ENCODE peak calls at places on chromosomes 1 and 21, in five cellular contexts. A, F, C, P and M are unnamed samples.

GRCh38 chr1:93773049-93773838 is 91.6 kb upstream of the BCAR3 start:
- DNase-seq in A (no peak), F (no peak), C (no peak), P (no peak), M (no peak)

GRCh38 chr1:71019248-71019647 is 28.4 kb downstream of the PTGER3 start:
- DNase-seq in A (no peak), F (no peak), C (no peak), P (no peak), M (no peak)

GRCh38 chr21:33302055-33302454 is 22.7 kb upstream of the IFNAR1 start:
- DNase-seq in A (no peak), F (no peak), C (no peak), P (no peak), M (no peak)

GRCh38 chr1:243944429-243945160 is 94.6 kb upstream of the AKT3 start:
- DNase-seq in A (no peak), F (no peak), C (no peak), P (peak), M (no peak)

GRCh38 chr1:113456967-113457366 is 66.7 kb downstream of the MAGI3 start:
- DNase-seq in A (peak), F (no peak), C (peak), P (peak), M (no peak)

GRCh38 chr21:44499631-44500030 is 40.4 kb downstream of the KRTAP10-1 start:
- DNase-seq in A (no peak), F (no peak), C (no peak), P (no peak), M (no peak)

GRCh38 chr21:38289697-38290096 is 32.9 kb downstream of the KCNJ15 start:
- DNase-seq in A (peak), F (no peak), C (peak), P (peak), M (no peak)

GRCh38 chr1:185568155-185569123 is 165.8 kb upstream of the HMCN1 start:
- DNase-seq in A (no peak), F (no peak), C (no peak), P (no peak), M (no peak)

GRCh38 chr21:45029298-45029967 is 44.9 kb upstream of the ADARB1 start:
- DNase-seq in A (no peak), F (no peak), C (no peak), P (peak), M (no peak)

GRCh38 chr1:21543598-21543997 is 34.4 kb downstream of the ALPL start:
- DNase-seq in A (no peak), F (no peak), C (no peak), P (no peak), M (no peak)

GRCh38 chr1:47590523-47591225 is 152.8 kb downstream of the FOXD2 start:
- DNase-seq in A (no peak), F (no peak), C (peak), P (no peak), M (no peak)

GRCh38 chr1:31762726-31763670 is 1.1 kb downstream of the ADGRB2 start:
- DNase-seq in A (no peak), F (peak), C (peak), P (no peak), M (peak)

GRCh38 chr1:19794583-19794982 is 5.1 kb downstream of the TMCO4 start:
- DNase-seq in A (no peak), F (no peak), C (no peak), P (no peak), M (no peak)

GRCh38 chr1:165826565-165826964 is 849 bp upstream of the UCK2 start:
- DNase-seq in A (no peak), F (no peak), C (no peak), P (no peak), M (no peak)
- H3K4me3 ChIP-seq in A (no peak), F (no peak), C (no peak), P (peak), M (no peak)

DNA sequence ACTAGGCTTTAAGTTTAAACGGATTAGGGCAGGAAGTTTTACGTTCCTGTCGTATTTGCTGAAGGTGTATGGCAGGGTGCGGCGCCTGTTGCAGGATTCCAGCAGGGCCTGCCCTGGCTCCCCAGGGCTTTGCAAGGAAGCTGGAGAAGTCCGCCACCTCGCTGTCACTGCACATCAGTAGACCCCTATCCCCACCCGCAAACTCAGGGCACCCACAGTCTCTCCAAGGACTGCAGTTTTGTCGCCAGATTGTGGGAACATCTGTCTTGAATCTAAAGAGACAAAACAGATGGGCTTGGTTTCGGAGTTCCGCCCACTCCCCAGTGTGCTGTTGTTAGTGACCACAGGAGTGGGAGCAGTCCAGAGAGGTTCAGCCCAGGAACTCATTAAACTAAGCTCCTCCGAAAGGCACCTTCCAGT is 110.9 kb downstream of the CDC7 start:
- DNase-seq in A (no peak), F (no peak), C (no peak), P (no peak), M (no peak)
- H3K4me3 ChIP-seq in A (no peak), F (no peak), C (no peak), P (no peak), M (no peak)

GRCh38 chr1:198633675-198634121 is 5.1 kb upstream of the PTPRC start:
- DNase-seq in A (no peak), F (no peak), C (no peak), P (no peak), M (no peak)
- H3K4me3 ChIP-seq in A (no peak), F (no peak), C (no peak), P (no peak), M (peak)

DNA sequence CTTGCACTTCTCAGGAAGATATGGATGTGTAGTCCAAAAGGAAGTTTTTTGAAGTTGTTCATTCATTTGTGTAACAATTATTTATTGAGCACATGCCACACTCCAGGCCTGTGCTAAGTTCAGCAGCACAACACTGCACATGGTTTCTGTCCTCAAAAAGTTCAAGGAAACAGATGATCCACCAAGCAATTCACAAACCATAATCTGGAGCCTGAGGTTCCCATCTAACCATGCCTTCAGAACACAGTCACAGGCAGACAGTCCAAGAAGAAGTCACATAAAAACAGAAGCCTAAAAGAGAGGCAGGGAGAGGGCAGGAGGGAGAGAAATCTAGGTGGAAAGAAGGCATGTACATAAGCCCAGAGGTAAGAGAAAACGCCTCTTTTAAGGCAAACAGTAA is 1.9 kb downstream of the CD48 start:
- DNase-seq in A (no peak), F (no peak), C (no peak), P (no peak), M (no peak)
- H3K4me3 ChIP-seq in A (no peak), F (no peak), C (no peak), P (no peak), M (peak)

DNA sequence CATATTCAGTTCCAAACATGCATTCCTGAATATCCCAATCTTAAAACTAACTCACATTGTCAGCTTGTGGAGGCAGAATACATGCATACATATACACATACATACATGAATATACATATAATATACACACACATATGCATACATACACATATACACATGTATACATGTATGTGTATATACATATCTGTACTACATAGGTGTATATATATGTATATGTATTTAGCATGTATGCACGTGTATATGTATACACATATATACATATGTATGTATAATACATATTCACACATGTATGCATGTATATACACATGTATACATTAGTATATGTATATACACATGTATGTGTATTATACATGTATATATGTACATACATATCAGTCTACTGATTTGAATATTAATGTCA is 1.2 kb upstream of the ZNF691 start:
- DNase-seq in A (no peak), F (no peak), C (no peak), P (no peak), M (no peak)
- H3K4me3 ChIP-seq in A (no peak), F (no peak), C (no peak), P (no peak), M (no peak)

GRCh38 chr1:154860154-154860870 is 9.8 kb downstream of the KCNN3 start:
- DNase-seq in A (no peak), F (peak), C (no peak), P (no peak), M (no peak)
- H3K4me3 ChIP-seq in A (no peak), F (no peak), C (no peak), P (no peak), M (no peak)

GRCh38 chr1:7281821-7282220 is 489.3 kb upstream of the VAMP3 start:
- DNase-seq in A (peak), F (no peak), C (peak), P (peak), M (no peak)

GRCh38 chr1:7280257-7280656 is 490.8 kb upstream of the VAMP3 start:
- DNase-seq in A (no peak), F (no peak), C (peak), P (no peak), M (no peak)

GRCh38 chr1:7279753-7280150 is 491.3 kb upstream of the VAMP3 start:
- DNase-seq in A (no peak), F (no peak), C (peak), P (no peak), M (no peak)

GRCh38 chr1:7278045-7278444 is 492.8 kb downstream of the CAMTA1 start:
- DNase-seq in A (no peak), F (no peak), C (no peak), P (no peak), M (no peak)

DNA sequence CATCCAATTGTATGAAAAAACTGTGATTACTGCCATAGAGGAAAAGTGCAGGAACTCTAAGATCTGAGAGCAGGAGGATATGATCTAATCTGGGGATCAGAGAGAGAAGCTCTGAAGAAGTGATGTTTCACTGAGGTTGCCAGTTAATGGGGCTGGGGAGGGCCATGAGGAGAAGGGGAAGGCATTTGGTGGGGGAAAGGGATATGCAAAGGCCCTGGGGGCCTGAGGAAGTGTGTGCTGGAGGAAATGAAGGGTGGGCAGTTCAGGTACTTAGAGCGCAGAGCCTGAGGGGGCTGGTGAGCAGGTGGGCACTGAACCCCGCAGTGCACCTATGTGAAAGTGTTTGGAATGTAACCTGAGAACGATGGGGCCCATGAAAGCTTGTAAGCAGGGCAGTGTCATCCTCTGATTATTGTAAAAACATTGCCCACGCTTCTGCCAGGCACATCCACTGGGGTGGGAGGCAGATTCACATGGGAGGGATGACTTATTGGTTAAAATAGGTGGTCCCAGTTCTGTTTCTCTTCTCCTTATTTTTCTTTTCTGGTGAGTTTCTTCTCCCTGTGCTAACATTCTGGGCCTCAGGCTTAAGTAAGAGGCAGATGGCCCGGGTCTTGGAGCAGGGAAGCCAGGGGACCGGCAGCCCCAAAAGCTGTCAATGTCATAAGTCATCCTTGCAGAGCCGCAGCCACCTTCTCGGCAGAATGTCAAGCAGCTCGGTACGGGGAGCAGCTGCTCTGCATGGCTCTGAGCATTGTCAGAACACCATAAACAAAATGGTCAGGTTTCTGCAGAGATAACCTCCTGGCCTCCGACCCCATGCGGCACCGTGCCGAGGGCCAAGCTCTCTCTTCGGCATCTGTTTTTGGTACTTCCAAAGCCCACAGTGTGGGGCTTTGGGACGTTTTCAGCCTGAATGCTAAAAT is 492.0 kb upstream of the VAMP3 start:
- DNase-seq in A (no peak), F (no peak), C (peak), P (no peak), M (no peak)
- H3K4me3 ChIP-seq in A (no peak), F (no peak), C (no peak), P (no peak), M (no peak)

GRCh38 chr1:174660476-174660875 is 212.7 kb downstream of the GPR52 start:
- DNase-seq in A (no peak), F (no peak), C (no peak), P (no peak), M (no peak)
- H3K4me3 ChIP-seq in A (no peak), F (no peak), C (no peak), P (no peak), M (no peak)

DNA sequence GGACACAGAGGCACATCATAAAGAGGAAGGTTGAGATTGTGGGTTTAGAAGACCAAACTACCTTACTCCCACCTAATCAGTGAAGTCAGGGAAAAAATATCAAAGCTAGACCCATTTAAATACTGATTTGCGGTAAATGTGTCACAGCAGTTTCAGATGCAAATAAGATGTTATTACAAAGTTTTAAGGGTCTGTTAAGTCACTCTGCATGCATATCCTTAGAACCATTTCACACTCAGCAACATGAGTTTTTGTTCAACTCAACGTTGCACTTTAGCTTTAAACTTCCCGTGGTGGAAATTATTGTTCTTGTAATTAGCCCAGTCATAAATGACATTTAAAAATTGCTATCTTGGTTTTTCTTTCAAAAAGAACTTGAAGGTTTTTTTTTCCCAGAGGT is 34.8 kb downstream of the RPAP2 start:
- DNase-seq in A (no peak), F (no peak), C (no peak), P (no peak), M (no peak)
- H3K4me3 ChIP-seq in A (no peak), F (no peak), C (no peak), P (no peak), M (no peak)